ENCODE peak calls at places on chromosomes 1 and 21, in four cellular contexts. One of them, this sample, is unnamed.

GRCh38 chr1:6473974-6474814 is 8.2 kb upstream of the TNFRSF25 start:
- DNase-seq in mesenchymal stem cell: no peak
- DNase-seq in IMR-90: no peak
- DNase-seq in H1: no peak
- DNase-seq in this sample: no peak

GRCh38 chr1:109281680-109282496 is 1.1 kb downstream of the PSRC1 start:
- DNase-seq in mesenchymal stem cell: no peak
- DNase-seq in IMR-90: no peak
- DNase-seq in H1: no peak
- DNase-seq in this sample: no peak

GRCh38 chr1:155636397-155637153 is 26.6 kb downstream of the MSTO1 start:
- DNase-seq in mesenchymal stem cell: no peak
- DNase-seq in IMR-90: no peak
- DNase-seq in H1: no peak
- DNase-seq in this sample: no peak

GRCh38 chr1:98005326-98006010 is 84.6 kb upstream of the DPYD start:
- DNase-seq in mesenchymal stem cell: no peak
- DNase-seq in IMR-90: peak; percentile 52
- DNase-seq in H1: no peak
- DNase-seq in this sample: no peak

GRCh38 chr1:186617860-186618780 is 62.1 kb downstream of the PTGS2 start:
- DNase-seq in mesenchymal stem cell: no peak
- DNase-seq in IMR-90: no peak
- DNase-seq in H1: no peak
- DNase-seq in this sample: no peak

GRCh38 chr1:66244429-66244828 is 289.5 kb upstream of the SGIP1 start:
- DNase-seq in mesenchymal stem cell: peak; percentile 33
- DNase-seq in IMR-90: no peak
- DNase-seq in H1: no peak
- DNase-seq in this sample: no peak

GRCh38 chr1:221039616-221040015 is 160.4 kb downstream of the HLX start:
- DNase-seq in mesenchymal stem cell: peak; percentile 61
- DNase-seq in IMR-90: peak; percentile 75
- DNase-seq in H1: peak; percentile 3
- DNase-seq in this sample: no peak

GRCh38 chr1:8439015-8439702 is 121.2 kb downstream of the SLC45A1 start:
- DNase-seq in mesenchymal stem cell: peak; percentile 93
- DNase-seq in IMR-90: peak; percentile 88
- DNase-seq in H1: no peak
- DNase-seq in this sample: peak; percentile 66

GRCh38 chr1:160366731-160367515 is at the start of gene NHLH1:
- DNase-seq in mesenchymal stem cell: no peak
- DNase-seq in IMR-90: no peak
- DNase-seq in H1: no peak
- DNase-seq in this sample: no peak

GRCh38 chr1:156551866-156552265 is 20.5 kb downstream of the IQGAP3 start:
- DNase-seq in mesenchymal stem cell: peak; percentile 18
- DNase-seq in IMR-90: peak; percentile 19
- DNase-seq in H1: no peak
- DNase-seq in this sample: no peak

GRCh38 chr1:25063591-25064416 is 133.7 kb upstream of the RUNX3 start:
- DNase-seq in mesenchymal stem cell: peak; percentile 24
- DNase-seq in IMR-90: no peak
- DNase-seq in H1: no peak
- DNase-seq in this sample: no peak

GRCh38 chr1:240091614-240092300 is at the start of gene FMN2:
- DNase-seq in mesenchymal stem cell: peak; percentile 26
- DNase-seq in IMR-90: peak; percentile 49
- DNase-seq in H1: no peak
- DNase-seq in this sample: peak; percentile 75

GRCh38 chr21:31414601-31415000 is 70.5 kb upstream of the TIAM1 start:
- DNase-seq in mesenchymal stem cell: no peak
- DNase-seq in IMR-90: no peak
- DNase-seq in H1: no peak
- DNase-seq in this sample: no peak

GRCh38 chr1:33429332-33429731 is 1.6 kb downstream of the PHC2 start:
- DNase-seq in mesenchymal stem cell: no peak
- DNase-seq in IMR-90: no peak
- DNase-seq in H1: no peak
- DNase-seq in this sample: no peak

GRCh38 chr1:182149411-182149965 is 88.0 kb upstream of the ZNF648 start:
- DNase-seq in mesenchymal stem cell: peak; percentile 59
- DNase-seq in IMR-90: peak; percentile 73
- DNase-seq in H1: no peak
- DNase-seq in this sample: no peak

GRCh38 chr1:201394596-201394995 is 4.5 kb downstream of the LAD1 start:
- DNase-seq in mesenchymal stem cell: no peak
- DNase-seq in IMR-90: no peak
- DNase-seq in H1: no peak
- DNase-seq in this sample: no peak

GRCh38 chr1:38328278-38329035 is 281.9 kb upstream of the POU3F1 start:
- DNase-seq in mesenchymal stem cell: no peak
- DNase-seq in IMR-90: no peak
- DNase-seq in H1: no peak
- DNase-seq in this sample: no peak

GRCh38 chr1:41427943-41428735 is 56.3 kb downstream of the EDN2 start:
- DNase-seq in mesenchymal stem cell: no peak
- DNase-seq in IMR-90: no peak
- DNase-seq in H1: no peak
- DNase-seq in this sample: no peak

GRCh38 chr1:245863566-245864184 is 643.4 kb downstream of the SMYD3 start:
- DNase-seq in mesenchymal stem cell: no peak
- DNase-seq in IMR-90: peak; percentile 60
- DNase-seq in H1: no peak
- DNase-seq in this sample: no peak

GRCh38 chr1:6380037-6380436 is 13.5 kb downstream of the ACOT7 start:
- DNase-seq in mesenchymal stem cell: no peak
- DNase-seq in IMR-90: no peak
- DNase-seq in H1: no peak
- DNase-seq in this sample: no peak

GRCh38 chr1:12597792-12598191 is 20.2 kb downstream of the DHRS3 start:
- DNase-seq in mesenchymal stem cell: no peak
- DNase-seq in IMR-90: no peak
- DNase-seq in H1: no peak
- DNase-seq in this sample: no peak

GRCh38 chr21:34276711-34277425 is 86.9 kb upstream of the KCNE2 start:
- DNase-seq in mesenchymal stem cell: peak; percentile 5
- DNase-seq in IMR-90: no peak
- DNase-seq in H1: no peak
- DNase-seq in this sample: no peak

GRCh38 chr1:156959414-156959813 is 39.0 kb downstream of the LRRC71 start:
- DNase-seq in mesenchymal stem cell: peak; percentile 85
- DNase-seq in IMR-90: peak; percentile 77
- DNase-seq in H1: no peak
- DNase-seq in this sample: no peak

GRCh38 chr1:87684194-87684593 is 355.5 kb downstream of the LMO4 start:
- DNase-seq in mesenchymal stem cell: peak; percentile 70
- DNase-seq in IMR-90: peak; percentile 57
- DNase-seq in H1: no peak
- DNase-seq in this sample: peak; percentile 33

GRCh38 chr1:169527461-169528213 is 41.9 kb upstream of the SLC19A2 start:
- DNase-seq in mesenchymal stem cell: peak; percentile 36
- DNase-seq in IMR-90: peak; percentile 12
- DNase-seq in H1: no peak
- DNase-seq in this sample: no peak

GRCh38 chr1:145891143-145891542 is 5.5 kb upstream of the ANKRD35 start:
- DNase-seq in mesenchymal stem cell: no peak
- DNase-seq in IMR-90: peak; percentile 17
- DNase-seq in H1: no peak
- DNase-seq in this sample: no peak

GRCh38 chr21:43899307-43900077 is 34.5 kb downstream of the AGPAT3 start:
- DNase-seq in mesenchymal stem cell: no peak
- DNase-seq in IMR-90: no peak
- DNase-seq in H1: no peak
- DNase-seq in this sample: no peak

GRCh38 chr1:23957096-23957495 is 2.5 kb upstream of the PNRC2 start:
- DNase-seq in mesenchymal stem cell: no peak
- DNase-seq in IMR-90: no peak
- DNase-seq in H1: no peak
- DNase-seq in this sample: no peak

GRCh38 chr1:207049054-207049453 is 2.0 kb downstream of the YOD1 start:
- DNase-seq in mesenchymal stem cell: no peak
- DNase-seq in IMR-90: no peak
- DNase-seq in H1: no peak
- DNase-seq in this sample: no peak
- H3K4ac ChIP-seq in mesenchymal stem cell: no peak overlapping the region
- H3K4ac ChIP-seq in IMR-90: no peak overlapping the region
- H3K4ac ChIP-seq in H1: no peak overlapping the region
- H3K4ac ChIP-seq in this sample: no peak overlapping the region

DNA sequence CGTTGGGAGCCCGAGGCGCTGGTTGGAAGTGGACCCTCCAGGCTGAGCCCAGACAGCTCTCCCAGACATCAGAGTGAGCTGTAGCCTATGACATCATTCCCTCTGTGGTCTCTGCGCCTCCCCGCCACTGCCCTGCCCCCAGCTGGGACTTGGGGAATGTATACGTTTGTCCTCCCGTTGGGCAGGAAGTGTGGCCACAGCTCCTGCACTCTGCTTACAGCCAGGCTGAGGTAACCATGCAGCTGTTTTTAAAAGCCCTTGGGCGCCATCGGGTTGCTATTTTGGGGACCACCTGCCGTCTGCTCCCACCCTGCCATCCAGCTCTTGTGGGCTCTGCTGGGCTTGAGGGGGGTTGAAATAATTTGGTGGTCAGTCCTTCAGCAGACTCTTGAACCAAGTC is 7.8 kb downstream of the VASH2 start:
- DNase-seq in mesenchymal stem cell: peak; percentile 83
- DNase-seq in IMR-90: peak; percentile 78
- DNase-seq in H1: no peak
- DNase-seq in this sample: no peak
- H3K14ac ChIP-seq in mesenchymal stem cell: no peak overlapping the region
- H3K14ac ChIP-seq in IMR-90: peak overlapping the region; percentile 20
- H3K14ac ChIP-seq in H1: no peak overlapping the region
- H3K14ac ChIP-seq in this sample: no peak overlapping the region

GRCh38 chr1:234988160-234988528 is 140.5 kb downstream of the TOMM20 start:
- DNase-seq in mesenchymal stem cell: no peak
- DNase-seq in IMR-90: no peak
- DNase-seq in H1: no peak
- DNase-seq in this sample: no peak

GRCh38 chr1:234990328-234990675 is 138.3 kb downstream of the TOMM20 start:
- DNase-seq in mesenchymal stem cell: no peak
- DNase-seq in IMR-90: no peak
- DNase-seq in H1: no peak
- DNase-seq in this sample: no peak

GRCh38 chr1:234989479-234990327 is 138.9 kb downstream of the TOMM20 start:
- DNase-seq in mesenchymal stem cell: peak; percentile 29
- DNase-seq in IMR-90: no peak
- DNase-seq in H1: no peak
- DNase-seq in this sample: no peak

GRCh38 chr1:234988536-234988935 is 140.1 kb downstream of the TOMM20 start:
- DNase-seq in mesenchymal stem cell: no peak
- DNase-seq in IMR-90: no peak
- DNase-seq in H1: no peak
- DNase-seq in this sample: no peak

DNA sequence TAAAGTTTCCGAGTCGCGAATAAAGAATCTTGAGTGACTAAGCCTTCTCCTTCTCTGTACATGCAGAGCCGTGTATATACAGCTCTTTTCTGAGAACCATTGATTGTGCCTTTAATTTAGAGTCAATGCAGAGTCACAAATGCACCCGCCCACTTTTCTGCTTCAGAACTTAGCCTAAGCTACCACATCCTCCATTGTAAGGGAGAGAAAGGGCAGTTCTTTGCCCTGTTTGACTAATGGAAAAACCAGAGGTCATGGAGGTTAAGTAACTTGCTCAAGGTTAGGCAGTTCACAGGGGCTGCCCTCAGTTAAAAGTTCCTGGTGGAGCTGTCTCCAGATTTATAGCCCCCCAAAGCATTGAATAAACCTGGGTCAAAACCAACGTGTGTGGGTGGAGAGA is 139.6 kb downstream of the TOMM20 start:
- DNase-seq in mesenchymal stem cell: peak; percentile 41
- DNase-seq in IMR-90: peak; percentile 64
- DNase-seq in H1: no peak
- DNase-seq in this sample: no peak
- H2BK120ac ChIP-seq in mesenchymal stem cell: no peak overlapping the region
- H2BK120ac ChIP-seq in IMR-90: peak overlapping the region; percentile 59
- H2BK120ac ChIP-seq in H1: no peak overlapping the region
- H2BK120ac ChIP-seq in this sample: no peak overlapping the region

GRCh38 chr1:242524571-242525359 is at the start of gene PLD5:
- DNase-seq in mesenchymal stem cell: no peak
- DNase-seq in IMR-90: no peak
- DNase-seq in H1: peak; percentile 13
- DNase-seq in this sample: peak; percentile 62
- H3K4ac ChIP-seq in mesenchymal stem cell: no peak within 1 kb of the TSS
- H3K4ac ChIP-seq in IMR-90: no peak within 1 kb of the TSS
- H3K4ac ChIP-seq in H1: no peak within 1 kb of the TSS
- H3K4ac ChIP-seq in this sample: no peak within 1 kb of the TSS

GRCh38 chr1:204095248-204095640 is 22.3 kb downstream of the SOX13 start:
- DNase-seq in mesenchymal stem cell: no peak
- DNase-seq in IMR-90: no peak
- DNase-seq in H1: no peak
- DNase-seq in this sample: no peak

GRCh38 chr1:204096931-204097330 is 24.0 kb downstream of the SOX13 start:
- DNase-seq in mesenchymal stem cell: no peak
- DNase-seq in IMR-90: no peak
- DNase-seq in H1: no peak
- DNase-seq in this sample: no peak

GRCh38 chr1:204102719-204103118 is 29.8 kb downstream of the SOX13 start:
- DNase-seq in mesenchymal stem cell: no peak
- DNase-seq in IMR-90: no peak
- DNase-seq in H1: no peak
- DNase-seq in this sample: no peak

GRCh38 chr1:204102029-204102611 is 29.2 kb downstream of the SOX13 start:
- DNase-seq in mesenchymal stem cell: no peak
- DNase-seq in IMR-90: no peak
- DNase-seq in H1: no peak
- DNase-seq in this sample: no peak

DNA sequence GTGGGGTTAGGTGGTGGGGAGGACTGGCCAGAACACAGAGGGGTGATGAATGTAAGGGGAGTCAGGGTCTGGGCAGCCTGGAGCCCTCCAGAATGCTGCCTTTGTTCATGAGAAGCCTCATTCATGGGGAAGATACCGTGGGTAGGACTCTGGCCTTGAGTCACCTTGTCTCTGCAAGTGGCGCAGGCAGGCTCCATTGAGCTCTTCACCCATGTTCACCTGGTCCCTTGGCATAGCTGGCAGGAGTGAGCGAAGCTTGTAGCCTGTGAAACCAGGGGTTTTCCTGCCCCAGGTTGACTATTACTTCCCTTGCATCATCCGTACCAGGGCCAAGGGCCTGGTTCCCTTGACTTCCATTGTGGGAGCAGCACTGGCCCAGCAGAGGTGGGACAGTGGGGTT is 25.8 kb downstream of the SOX13 start:
- DNase-seq in mesenchymal stem cell: no peak
- DNase-seq in IMR-90: no peak
- DNase-seq in H1: no peak
- DNase-seq in this sample: no peak
- H3K14ac ChIP-seq in mesenchymal stem cell: no peak overlapping the region
- H3K14ac ChIP-seq in IMR-90: no peak overlapping the region
- H3K14ac ChIP-seq in H1: no peak overlapping the region
- H3K14ac ChIP-seq in this sample: no peak overlapping the region

This sample was measured in H9.